ENCODE peak calls at places on chromosome X, in nine cellular contexts. Y is coronary artery; T is AG09309; M is glutamatergic neuron; S is cardiac muscle cell; J is lower lobe of right lung; D is CD4-positive, alpha-beta T cell; I is transverse colon; A is HL-60. Q is an unnamed sample.

GRCh38 chrX:16718824-16719333 is 533 bp upstream of the SYAP1 start:
- DNase-seq in Y (no peak), T (no peak), M (no peak), S (no peak), J (no peak), D (no peak), I (no peak), A (no peak), Q (no peak)

GRCh38 chrX:109847257-109848187 is 114.5 kb upstream of the ACSL4 start:
- DNase-seq in Y (no peak), T (peak; percentile 81), M (no peak), S (no peak), J (no peak), D (no peak), I (no peak), A (no peak), Q (no peak)

GRCh38 chrX:85905851-85906250 is 141.5 kb downstream of the CHM start:
- DNase-seq in Y (no peak), T (no peak), M (no peak), S (no peak), J (no peak), D (no peak), I (no peak), A (no peak), Q (no peak)

GRCh38 chrX:100995469-100995868 is 26.0 kb downstream of the ARL13A start:
- DNase-seq in Y (no peak), T (peak; percentile 68), M (no peak), S (no peak), J (no peak), D (no peak), I (no peak), A (no peak), Q (no peak)

GRCh38 chrX:42778096-42778495 is at the start of gene PPP1R2C:
- DNase-seq in Y (no peak), T (no peak), M (no peak), S (no peak), J (no peak), D (no peak), I (peak; percentile 7), A (no peak), Q (no peak)

GRCh38 chrX:140057001-140057411 is 91.7 kb upstream of the CXorf66 start:
- DNase-seq in Y (no peak), T (peak; percentile 17), M (peak; percentile 82), S (peak; percentile 81), J (peak; percentile 66), D (peak; percentile 26), I (peak; percentile 67), A (peak; percentile 38), Q (peak; percentile 91)

GRCh38 chrX:40402771-40403533 is 177.8 kb upstream of the ATP6AP2 start:
- DNase-seq in Y (peak; percentile 64), T (peak; percentile 1), M (no peak), S (no peak), J (no peak), D (no peak), I (peak; percentile 21), A (no peak), Q (no peak)

GRCh38 chrX:47991263-47992092 is 12.3 kb downstream of the ZNF182 start:
- DNase-seq in Y (no peak), T (peak; percentile 11), M (no peak), S (no peak), J (no peak), D (no peak), I (no peak), A (no peak), Q (no peak)

GRCh38 chrX:44897539-44897938 is 24.6 kb downstream of the KDM6A start:
- DNase-seq in Y (no peak), T (no peak), M (no peak), S (no peak), J (no peak), D (no peak), I (no peak), A (no peak), Q (no peak)

GRCh38 chrX:105975382-105975781 is 63.1 kb downstream of the SERPINA7 start:
- DNase-seq in Y (no peak), T (no peak), M (no peak), S (peak; percentile 20), J (no peak), D (no peak), I (no peak), A (no peak), Q (no peak)

GRCh38 chrX:136797787-136798186 is 17.1 kb upstream of the ARHGEF6 start:
- DNase-seq in Y (no peak), T (no peak), M (no peak), S (no peak), J (no peak), D (no peak), I (no peak), A (no peak), Q (no peak)

GRCh38 chrX:13131511-13132137 is 87.2 kb upstream of the FAM9C start:
- DNase-seq in Y (no peak), T (no peak), M (no peak), S (no peak), J (peak; percentile 42), D (no peak), I (no peak), A (peak; percentile 43), Q (peak; percentile 4)

GRCh38 chrX:48971325-48972213 is at the start of gene KCND1:
- DNase-seq in Y (no peak), T (no peak), M (peak; percentile 83), S (peak; percentile 33), J (no peak), D (no peak), I (peak; percentile 28), A (no peak), Q (no peak)

GRCh38 chrX:118520206-118520857 is 24.7 kb downstream of the DOCK11 start:
- DNase-seq in Y (no peak), T (no peak), M (no peak), S (no peak), J (no peak), D (no peak), I (no peak), A (no peak), Q (no peak)

DNA sequence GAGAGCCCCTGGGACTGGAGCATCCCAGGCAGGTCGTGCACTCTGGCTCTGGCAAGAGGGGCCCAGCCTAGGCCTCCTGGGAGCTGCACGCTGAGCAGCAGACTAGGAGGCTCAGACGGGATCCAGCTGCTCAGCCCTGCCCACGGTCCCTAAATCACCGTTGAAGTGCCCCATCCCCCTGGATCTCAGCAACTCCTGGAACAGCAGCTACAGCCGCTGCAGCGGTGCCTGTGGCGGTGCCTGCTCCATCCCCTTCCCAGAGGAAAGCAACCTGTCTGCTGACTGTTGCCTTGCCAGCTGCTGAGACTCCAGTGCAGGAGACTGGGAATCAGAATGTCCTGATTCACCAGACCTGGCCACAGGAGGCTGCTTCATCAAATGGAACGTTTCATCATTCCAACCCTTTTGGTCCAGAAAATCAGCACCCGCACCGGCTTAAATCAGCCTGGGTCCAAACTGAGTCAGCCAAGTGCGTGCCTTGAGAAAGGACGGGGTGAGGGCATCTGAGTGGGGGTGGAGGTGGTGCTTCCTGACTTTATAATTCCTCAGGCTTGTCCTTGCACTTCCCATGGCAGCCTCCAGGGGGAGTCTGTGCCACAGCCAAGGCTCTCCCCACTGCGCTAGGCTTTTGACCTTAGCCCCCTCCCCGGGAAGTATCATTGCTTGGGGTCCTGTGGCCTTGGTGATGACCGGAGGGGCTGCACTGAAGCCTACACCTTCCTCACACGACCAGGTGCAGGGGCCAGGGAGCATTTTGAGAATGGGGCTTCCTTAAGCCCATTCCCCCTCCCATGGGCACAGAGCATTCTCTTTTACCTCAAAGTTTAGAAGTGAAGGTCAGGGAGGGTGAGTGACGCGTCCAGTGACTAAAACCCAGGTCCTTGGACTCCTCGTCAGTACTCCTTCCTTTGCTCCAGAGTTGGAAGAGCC is 6.5 kb downstream of the ZNF185 start:
- DNase-seq in Y (no peak), T (peak; percentile 13), M (peak; percentile 66), S (peak; percentile 52), J (no peak), D (peak; percentile 5), I (peak; percentile 51), A (no peak), Q (peak; percentile 55)
- TF ChIP-seq CTCF in Y (peak; percentile 31), T (peak; percentile 80), M (peak; percentile 81), S (peak; percentile 80), J (peak; percentile 63), D (peak; percentile 51), I (peak; percentile 58), A (peak; percentile 45), Q (peak; percentile 66)

GRCh38 chrX:78035061-78035460 is 65.6 kb upstream of the PGAM4 start:
- DNase-seq in Y (no peak), T (no peak), M (no peak), S (no peak), J (no peak), D (no peak), I (no peak), A (no peak), Q (no peak)

GRCh38 chrX:78027798-78028197 is 58.4 kb upstream of the PGAM4 start:
- DNase-seq in Y (no peak), T (no peak), M (no peak), S (no peak), J (no peak), D (no peak), I (no peak), A (no peak), Q (no peak)

GRCh38 chrX:78024349-78025108 is 55.1 kb upstream of the PGAM4 start:
- DNase-seq in Y (no peak), T (no peak), M (no peak), S (no peak), J (peak; percentile 52), D (no peak), I (peak; percentile 69), A (peak; percentile 10), Q (no peak)

GRCh38 chrX:78029663-78030062 is 60.2 kb upstream of the PGAM4 start:
- DNase-seq in Y (no peak), T (peak; percentile 4), M (peak; percentile 21), S (peak; percentile 10), J (no peak), D (no peak), I (peak; percentile 21), A (no peak), Q (peak; percentile 2)
- TF ChIP-seq CTCF in Y (no peak), T (peak; percentile 73), M (no peak), S (peak; percentile 40), J (peak; percentile 30), D (no peak), I (peak; percentile 31), A (peak; percentile 29), Q (peak; percentile 59)

DNA sequence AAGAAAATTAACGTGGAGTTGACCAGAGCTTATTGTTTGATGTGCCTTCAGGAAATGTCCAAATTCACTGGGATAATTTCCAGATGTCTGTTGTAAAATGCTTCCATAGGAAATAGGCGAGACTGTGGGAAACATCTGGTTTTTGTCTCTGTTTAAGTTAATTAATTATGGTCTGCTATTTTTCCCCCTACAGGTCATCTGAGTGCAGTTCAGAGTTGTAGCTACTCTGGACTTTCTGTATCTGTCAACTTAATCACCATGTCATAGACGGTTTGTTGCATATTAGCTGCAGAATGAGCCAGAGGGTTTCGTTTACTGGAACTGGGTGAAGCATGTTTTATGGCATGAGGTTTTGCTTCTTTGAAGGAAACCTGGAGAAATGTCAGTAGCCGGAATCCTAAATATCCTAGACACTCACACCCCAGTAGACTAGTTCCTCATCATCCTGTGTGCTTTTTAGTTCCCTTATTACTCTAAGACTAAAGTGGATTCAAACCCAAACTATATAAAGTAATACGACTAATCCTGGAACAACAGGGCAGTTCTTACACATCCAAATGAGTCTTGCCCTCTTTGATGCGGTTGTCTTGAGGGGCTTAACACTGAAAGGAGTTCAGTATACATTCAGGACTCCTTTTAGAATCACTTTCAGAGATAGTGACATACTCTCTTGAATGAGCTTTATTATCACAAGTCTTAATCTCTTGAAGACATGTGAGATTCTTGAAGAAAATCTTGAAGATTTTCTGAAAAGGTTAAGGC is 62.5 kb downstream of the PPEF1 start:
- DNase-seq in Y (no peak), T (no peak), M (no peak), S (no peak), J (no peak), D (no peak), I (no peak), A (no peak), Q (no peak)
- TF ChIP-seq CTCF in Y (no peak), T (no peak), M (no peak), S (no peak), J (no peak), D (no peak), I (no peak), A (no peak), Q (peak; percentile 18)

GRCh38 chrX:30493348-30493747 is 84.2 kb downstream of the TASL start:
- DNase-seq in Y (no peak), T (no peak), M (no peak), S (no peak), J (no peak), D (no peak), I (no peak), A (no peak), Q (no peak)
- TF ChIP-seq CTCF in Y (no peak), T (no peak), M (no peak), S (no peak), J (no peak), D (no peak), I (no peak), A (no peak), Q (no peak)

Q was measured in neural crest cell.